ENCODE peak calls at places on chromosomes 11 and 22, in six cellular contexts. A, J, I, Z, R and F are unnamed samples.

GRCh38 chr11:76077575-76078150 is 128.6 kb downstream of the WNT11 start:
- DNase-seq in I (no peak), J (no peak), A (no peak), R (no peak), Z (no peak), F (no peak)

GRCh38 chr22:31637938-31638618 is 23.9 kb downstream of the PISD start:
- DNase-seq in A (no peak), Z (peak; percentile 60), J (no peak), I (no peak), R (no peak), F (no peak)

GRCh38 chr11:7905961-7906429 is 25.1 kb downstream of the OR10A6 start:
- DNase-seq in Z (no peak), R (no peak), A (no peak), I (no peak), J (no peak), F (peak; percentile 73)

GRCh38 chr11:17528906-17529813 is 15.1 kb downstream of the USH1C start:
- DNase-seq in A (no peak), I (no peak), Z (no peak), R (no peak), J (no peak), F (no peak)

GRCh38 chr11:118168751-118169150 is 7.7 kb downstream of the SCN2B start:
- DNase-seq in I (no peak), Z (no peak), J (no peak), A (peak; percentile 66), R (no peak), F (peak; percentile 40)

GRCh38 chr22:40487663-40488249 is 117.4 kb downstream of the SGSM3 start:
- DNase-seq in A (peak; percentile 54), J (peak; percentile 17), Z (no peak), I (no peak), R (no peak), F (no peak)

GRCh38 chr11:8707541-8708270 is 25.1 kb downstream of the RPL27A start:
- DNase-seq in Z (no peak), I (no peak), A (no peak), J (no peak), R (no peak), F (no peak)

GRCh38 chr11:6992457-6993431 is 27.4 kb downstream of the ZNF214 start:
- DNase-seq in J (no peak), R (no peak), I (no peak), A (peak; percentile 44), Z (no peak), F (peak; percentile 70)

GRCh38 chr11:75576445-75577049 is 14.5 kb downstream of the SERPINH1 start:
- DNase-seq in R (no peak), Z (no peak), I (no peak), A (no peak), J (no peak), F (no peak)

GRCh38 chr11:70551323-70552166 is 153.2 kb downstream of the CTTN start:
- DNase-seq in R (no peak), A (no peak), J (no peak), I (no peak), Z (no peak), F (no peak)

GRCh38 chr11:61835663-61836024 is 7.5 kb downstream of the FADS2 start:
- DNase-seq in I (no peak), J (no peak), Z (no peak), R (no peak), A (no peak), F (no peak)

GRCh38 chr11:76752321-76753175 is 30.6 kb upstream of the TSKU start:
- DNase-seq in I (no peak), J (no peak), A (peak; percentile 74), Z (no peak), R (no peak), F (no peak)

GRCh38 chr11:57874981-57875380 is 113.4 kb downstream of the CTNND1 start:
- DNase-seq in R (no peak), Z (no peak), J (no peak), A (no peak), I (no peak), F (peak; percentile 6)

GRCh38 chr22:24434472-24435322 is 7.3 kb downstream of the ADORA2A start:
- DNase-seq in J (no peak), A (no peak), I (peak; percentile 59), Z (peak; percentile 88), R (no peak), F (no peak)

GRCh38 chr22:41974691-41975290 is 5.5 kb downstream of the SEPTIN3 start:
- DNase-seq in J (no peak), A (no peak), R (no peak), Z (no peak), I (no peak), F (peak; percentile 83)

GRCh38 chr11:66492161-66492865 is 12.1 kb downstream of the DPP3 start:
- DNase-seq in R (no peak), A (no peak), Z (no peak), J (no peak), I (no peak), F (no peak)

GRCh38 chr11:32374261-32374711 is 61.1 kb downstream of the WT1 start:
- DNase-seq in I (no peak), Z (no peak), A (peak; percentile 67), J (peak; percentile 15), R (no peak), F (no peak)

GRCh38 chr11:837189-837989 is 4.6 kb downstream of the CD151 start:
- DNase-seq in A (no peak), J (no peak), I (no peak), Z (peak; percentile 62), R (no peak), F (no peak)

GRCh38 chr22:27518583-27519437 is 282.7 kb downstream of the MN1 start:
- DNase-seq in R (no peak), I (no peak), J (no peak), A (no peak), Z (no peak), F (no peak)

GRCh38 chr11:47998733-47999359 is 18.5 kb downstream of the PTPRJ start:
- DNase-seq in I (no peak), Z (no peak), R (no peak), J (no peak), A (no peak), F (no peak)

GRCh38 chr11:102914238-102915043 is 39.7 kb upstream of the MMP12 start:
- DNase-seq in A (peak; percentile 54), I (no peak), R (peak; percentile 0), Z (no peak), J (no peak), F (peak; percentile 28)

GRCh38 chr22:32326647-32327046 is 31.0 kb upstream of the RFPL3 start:
- DNase-seq in I (no peak), Z (peak; percentile 47), R (no peak), J (no peak), A (no peak), F (no peak)

GRCh38 chr22:35257002-35257320 is 332 bp upstream of the HMGXB4 start:
- DNase-seq in A (no peak), R (no peak), J (no peak), I (no peak), Z (no peak), F (no peak)

GRCh38 chr11:65698205-65698604 is 13.8 kb upstream of the KAT5 start:
- DNase-seq in I (no peak), Z (no peak), A (no peak), J (no peak), R (no peak), F (no peak)

GRCh38 chr11:10376061-10376460 is 71.2 kb downstream of the ADM start:
- DNase-seq in Z (no peak), R (no peak), J (no peak), A (no peak), I (no peak), F (no peak)

GRCh38 chr11:10436224-10436623 is 18.8 kb upstream of the AMPD3 start:
- DNase-seq in R (no peak), J (no peak), I (no peak), Z (no peak), A (no peak), F (no peak)

GRCh38 chr11:35714882-35715612 is 52.5 kb downstream of the TRIM44 start:
- DNase-seq in R (no peak), I (no peak), Z (no peak), A (no peak), J (no peak), F (peak; percentile 32)

GRCh38 chr22:48380016-48380665 is 1447.5 kb downstream of the BRD1 start:
- DNase-seq in I (no peak), A (no peak), Z (no peak), R (no peak), J (no peak), F (no peak)

GRCh38 chr22:43090130-43090789 is 1.1 kb upstream of the TTLL1 start:
- DNase-seq in Z (peak; percentile 62), J (peak; percentile 77), R (peak; percentile 71), A (peak; percentile 91), I (no peak), F (peak; percentile 89)

GRCh38 chr11:93753241-93753640 is 11.8 kb downstream of the C11orf54 start:
- DNase-seq in R (no peak), J (no peak), A (no peak), I (no peak), Z (no peak), F (no peak)

GRCh38 chr22:17436382-17436951 is 67.2 kb downstream of the CECR2 start:
- DNase-seq in J (no peak), A (no peak), I (no peak), R (no peak), Z (no peak), F (no peak)

GRCh38 chr11:102836290-102836875 is 7.0 kb downstream of the MMP3 start:
- DNase-seq in Z (no peak), R (no peak), A (peak; percentile 68), J (no peak), I (no peak), F (peak; percentile 56)

GRCh38 chr11:32032478-32032877 is 58.4 kb upstream of the RCN1 start:
- DNase-seq in A (no peak), I (no peak), R (no peak), J (no peak), Z (no peak), F (no peak)

GRCh38 chr11:126112547-126112946 is 49.9 kb upstream of the CDON start:
- DNase-seq in R (peak; percentile 8), I (no peak), J (no peak), A (no peak), Z (no peak), F (no peak)

GRCh38 chr11:39021542-39021941 is 2423.5 kb upstream of the RAG2 start:
- DNase-seq in R (no peak), Z (no peak), J (no peak), A (no peak), I (no peak), F (no peak)

GRCh38 chr11:14414470-14415461 is 55.8 kb upstream of the RRAS2 start:
- DNase-seq in I (peak; percentile 36), Z (peak; percentile 85), R (no peak), J (no peak), A (no peak), F (no peak)

GRCh38 chr11:114162719-114163123 is 103.2 kb downstream of the ZBTB16 start:
- DNase-seq in J (no peak), A (peak; percentile 99), Z (no peak), R (peak; percentile 59), I (no peak), F (peak; percentile 95)